ENCODE peak calls at places on chromosomes 2 and 18, in five cellular contexts. R, Q, P, E and V are unnamed samples.

GRCh38 chr18:75132471-75132870 is 76.5 kb downstream of the PTGR3 start:
- DNase-seq in Q (no peak), E (no peak), R (no peak), P (no peak), V (no peak)

GRCh38 chr2:60152226-60152833 is 401.1 kb downstream of the BCL11A start:
- DNase-seq in Q (no peak), R (no peak), E (no peak), P (peak), V (no peak)

GRCh38 chr2:207337234-207338219 is 171.8 kb upstream of the KLF7 start:
- DNase-seq in Q (no peak), P (no peak), R (peak), E (no peak), V (no peak)

GRCh38 chr2:181025004-181025403 is 44.6 kb downstream of the UBE2E3 start:
- DNase-seq in E (no peak), Q (no peak), R (no peak), P (no peak), V (no peak)

GRCh38 chr2:140597836-140598235 is 1533.0 kb downstream of the LRP1B start:
- DNase-seq in E (no peak), R (no peak), P (no peak), Q (no peak), V (no peak)

GRCh38 chr2:164146478-164146877 is 410.7 kb upstream of the FIGN start:
- DNase-seq in P (no peak), Q (no peak), E (no peak), R (no peak), V (no peak)

GRCh38 chr2:127661949-127662510 is 13.3 kb downstream of the LIMS2 start:
- DNase-seq in R (no peak), Q (no peak), E (no peak), P (no peak), V (no peak)

GRCh38 chr2:216431457-216431856 is 19.2 kb downstream of the SMARCAL1 start:
- DNase-seq in P (no peak), E (no peak), Q (no peak), R (no peak), V (peak)

GRCh38 chr18:10822457-10822856 is 296.6 kb downstream of the NAPG start:
- DNase-seq in E (no peak), P (peak), Q (no peak), R (no peak), V (no peak)